ENCODE peak calls at places on chromosomes 13 and 19, in five cellular contexts. R, E, K, D and Z are unnamed samples. For H3K9me3, the result is how much of the 10 kb centered on the place peaks cover.

GRCh38 chr19:3557461-3558248 is at the start of gene MFSD12:
- DNase-seq in R (peak), K (peak), D (peak), E (peak), Z (peak)

GRCh38 chr13:65445340-65445739 is 1784.8 kb downstream of the PCDH9 start:
- DNase-seq in E (no peak), K (no peak), D (no peak), R (no peak), Z (no peak)

GRCh38 chr19:47778954-47779351 is 450 bp downstream of the SELENOW start:
- DNase-seq in E (no peak), D (no peak), K (peak), R (peak), Z (no peak)

GRCh38 chr13:47216176-47216822 is 319.4 kb upstream of the HTR2A start:
- DNase-seq in R (no peak), E (no peak), D (no peak), K (no peak), Z (no peak)

GRCh38 chr13:57843555-57843954 is 212.0 kb downstream of the PCDH17 start:
- DNase-seq in E (no peak), K (no peak), D (no peak), R (no peak), Z (no peak)

GRCh38 chr13:93398167-93398566 is 171.6 kb downstream of the GPC6 start:
- DNase-seq in E (no peak), K (no peak), D (no peak), R (no peak), Z (no peak)

GRCh38 chr13:25648996-25649633 is 277.3 kb downstream of the ATP8A2 start:
- DNase-seq in E (no peak), K (no peak), R (no peak), D (no peak), Z (no peak)

GRCh38 chr13:30711375-30711774 is 24.0 kb upstream of the ALOX5AP start:
- DNase-seq in E (no peak), D (no peak), R (no peak), K (no peak), Z (no peak)

GRCh38 chr19:33388231-33388816 is 14.8 kb downstream of the CEBPG start:
- DNase-seq in E (no peak), D (no peak), K (peak), R (peak), Z (no peak)

GRCh38 chr19:16985403-16985802 is 41.2 kb downstream of the CPAMD8 start:
- DNase-seq in K (no peak), D (no peak), E (no peak), R (no peak), Z (no peak)

GRCh38 chr19:10544242-10544752 is 593 bp downstream of the ATG4D start:
- DNase-seq in E (no peak), R (no peak), K (no peak), D (no peak), Z (peak)

GRCh38 chr13:76350399-76350798 is 535.8 kb downstream of the KCTD12 start:
- DNase-seq in E (peak), K (no peak), D (no peak), R (no peak), Z (no peak)

GRCh38 chr19:50607874-50608785 is 31.6 kb downstream of the SYT3 start:
- DNase-seq in K (peak), E (peak), D (no peak), R (peak), Z (peak)

GRCh38 chr13:25300861-25301346 is 521 bp upstream of the NUP58 start:
- DNase-seq in R (peak), K (peak), D (no peak), E (peak), Z (no peak)

GRCh38 chr19:49119411-49120324 is at the start of gene PPFIA3:
- DNase-seq in K (peak), E (peak), R (peak), D (no peak), Z (peak)

GRCh38 chr19:13864513-13865242 is 12.3 kb upstream of the NANOS3 start:
- DNase-seq in E (no peak), R (peak), K (peak), D (no peak), Z (no peak)

GRCh38 chr19:36331353-36332228 is 47.4 kb downstream of the ZFP14 start:
- DNase-seq in D (peak), E (peak), K (peak), R (peak), Z (peak)

GRCh38 chr13:42615691-42616090 is 41.7 kb downstream of the TNFSF11 start:
- DNase-seq in E (no peak), D (no peak), R (no peak), K (no peak), Z (no peak)

GRCh38 chr19:40165362-40165937 is 25.8 kb upstream of the MAP3K10 start:
- DNase-seq in R (peak), K (peak), E (peak), D (no peak), Z (peak)

GRCh38 chr19:5571777-5572176 is 4.0 kb upstream of the TINCR start:
- DNase-seq in K (no peak), D (no peak), E (no peak), R (no peak), Z (no peak)

GRCh38 chr13:27599845-27600553 is 20.3 kb downstream of the LNX2 start:
- DNase-seq in K (peak), E (no peak), D (no peak), R (no peak), Z (peak)

GRCh38 chr13:97327071-97327470 is 104.9 kb downstream of the MBNL2 start:
- DNase-seq in E (no peak), D (no peak), K (no peak), R (no peak), Z (no peak)

GRCh38 chr19:3548594-3548993 is 8.8 kb downstream of the MFSD12 start:
- DNase-seq in D (no peak), E (peak), K (no peak), R (no peak), Z (no peak)

GRCh38 chr13:90800082-90800746 is 547.3 kb upstream of the MIR17HG start:
- DNase-seq in D (no peak), E (peak), K (peak), R (peak), Z (peak)

GRCh38 chr19:11018179-11018578 is 57.3 kb downstream of the SMARCA4 start:
- DNase-seq in R (no peak), E (no peak), K (no peak), D (no peak), Z (no peak)

GRCh38 chr13:109494955-109495354 is 291.4 kb downstream of the IRS2 start:
- DNase-seq in K (peak), D (no peak), E (no peak), R (no peak), Z (no peak)

GRCh38 chr19:4278460-4278901 is 585 bp upstream of the SHD start:
- DNase-seq in D (no peak), E (no peak), K (peak), R (no peak), Z (peak)

GRCh38 chr19:20247016-20247683 is 80.1 kb downstream of the ZNF486 start:
- DNase-seq in E (no peak), R (no peak), K (peak), D (no peak), Z (no peak)

GRCh38 chr19:16615788-16616187 is 12.2 kb downstream of the MED26 start:
- DNase-seq in R (no peak), K (peak), E (no peak), D (no peak), Z (no peak)

GRCh38 chr13:109858319-109858718 is 71.9 kb upstream of the IRS2 start:
- DNase-seq in R (no peak), D (no peak), K (no peak), E (no peak), Z (no peak)

GRCh38 chr19:10404888-10405808 is 1.8 kb upstream of the CDC37 start:
- DNase-seq in E (no peak), D (no peak), R (no peak), K (peak), Z (no peak)

GRCh38 chr13:32284927-32285632 is 30.1 kb downstream of the ZAR1L start:
- DNase-seq in K (no peak), D (no peak), R (no peak), E (no peak), Z (no peak)

GRCh38 chr19:10112037-10112751 is 701 bp downstream of the P2RY11 start:
- DNase-seq in K (peak), E (peak), D (no peak), R (peak), Z (no peak)

GRCh38 chr19:48644839-48645651 is 942 bp downstream of the CA11 start:
- DNase-seq in R (peak), E (peak), D (no peak), K (peak), Z (peak)

GRCh38 chr13:27979765-27980279 is 8.7 kb downstream of the URAD start:
- DNase-seq in R (no peak), D (no peak), K (no peak), E (no peak), Z (no peak)

GRCh38 chr13:45575146-45575829 is 40.3 kb downstream of the ERICH6B start:
- DNase-seq in D (no peak), R (no peak), E (no peak), K (no peak), Z (no peak)

GRCh38 chr19:10812902-10813404 is 23.1 kb downstream of the TMED1 start:
- DNase-seq in D (peak), E (no peak), K (no peak), R (peak), Z (no peak)

GRCh38 chr19:40305403-40305802 is 20.3 kb upstream of the AKT2 start:
- DNase-seq in R (peak), E (peak), D (no peak), K (peak), Z (peak)

GRCh38 chr19:36028313-36029041 is 4.2 kb downstream of the CLIP3 start:
- DNase-seq in R (no peak), K (peak), E (no peak), D (no peak), Z (no peak)

GRCh38 chr19:46815833-46816627 is 27.6 kb upstream of the SLC1A5 start:
- DNase-seq in E (no peak), D (no peak), K (no peak), R (no peak), Z (no peak)

GRCh38 chr19:15616183-15616582 is 1.2 kb downstream of the CYP4F8 start:
- DNase-seq in R (no peak), E (no peak), K (no peak), D (no peak), Z (no peak)

GRCh38 chr19:15613338-15613737 is 1.7 kb upstream of the CYP4F8 start:
- DNase-seq in R (no peak), K (no peak), E (no peak), D (no peak), Z (no peak)

GRCh38 chr19:15614507-15615379 is at the start of gene CYP4F8:
- DNase-seq in K (no peak), R (no peak), E (no peak), D (no peak), Z (no peak)

GRCh38 chr19:15616627-15617270 is 1.7 kb downstream of the CYP4F8 start:
- DNase-seq in K (no peak), R (no peak), E (no peak), D (no peak), Z (no peak)

DNA sequence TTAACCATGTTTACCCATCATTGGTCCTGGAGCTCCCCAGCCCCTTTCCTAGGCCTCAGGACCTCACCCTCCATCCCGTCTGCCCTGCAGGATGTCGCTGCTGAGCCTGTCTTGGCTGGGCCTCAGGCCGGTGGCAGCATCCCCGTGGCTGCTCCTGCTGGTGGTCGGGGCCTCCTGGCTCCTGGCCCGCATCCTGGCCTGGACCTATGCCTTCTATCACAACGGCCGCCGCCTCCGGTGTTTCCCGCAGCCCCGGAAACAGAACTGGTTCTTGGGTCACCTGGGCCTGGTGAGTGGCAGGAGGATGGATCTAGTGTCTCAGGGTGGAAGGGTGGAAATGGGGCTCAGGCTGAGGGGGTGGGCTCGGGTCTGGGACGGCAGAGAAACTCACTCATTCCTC is 508 bp downstream of the CYP4F8 start:
- DNase-seq in E (no peak), R (no peak), K (no peak), D (no peak), Z (no peak)
- H3K9me3 ChIP-seq in E (under half), R (under half), K (under half), D (under half), Z (under half)

DNA sequence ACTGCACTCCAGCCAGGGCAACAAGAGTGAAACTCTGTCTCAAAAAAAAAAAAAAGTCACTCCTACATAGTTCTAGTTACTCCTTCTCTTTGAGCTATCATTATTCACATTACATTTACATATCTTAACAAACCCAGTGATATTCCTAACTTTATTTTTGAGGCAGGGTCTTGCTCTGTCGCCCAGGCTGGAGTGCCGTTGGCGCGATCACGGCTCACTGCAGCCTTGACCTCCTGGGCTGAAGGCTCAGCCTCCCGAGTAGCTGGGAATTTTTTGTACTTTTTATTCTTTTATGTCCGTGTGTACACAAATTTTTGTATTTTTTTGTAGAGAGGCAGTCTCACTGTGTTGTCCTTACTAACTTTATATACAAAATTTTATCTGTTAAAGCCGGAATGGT is 587 bp upstream of the RPS15 start:
- DNase-seq in E (no peak), R (no peak), K (no peak), D (no peak), Z (no peak)
- H3K4me3 ChIP-seq in E (peak), R (peak), K (no peak), D (peak), Z (no peak)

GRCh38 chr19:15251749-15252397 is 19.6 kb upstream of the EPHX3 start:
- DNase-seq in K (peak), E (peak), R (peak), D (peak), Z (peak)
- TF ChIP-seq CTCF in K (peak), E (peak), R (peak), D (peak), Z (peak)

GRCh38 chr19:30530751-30531150 is 158.6 kb downstream of the ZNF536 start:
- DNase-seq in E (no peak), K (no peak), R (no peak), D (no peak), Z (no peak)
- H3K9me3 ChIP-seq in E (under half), K (under half), R (under half), D (under half), Z (under half)

DNA sequence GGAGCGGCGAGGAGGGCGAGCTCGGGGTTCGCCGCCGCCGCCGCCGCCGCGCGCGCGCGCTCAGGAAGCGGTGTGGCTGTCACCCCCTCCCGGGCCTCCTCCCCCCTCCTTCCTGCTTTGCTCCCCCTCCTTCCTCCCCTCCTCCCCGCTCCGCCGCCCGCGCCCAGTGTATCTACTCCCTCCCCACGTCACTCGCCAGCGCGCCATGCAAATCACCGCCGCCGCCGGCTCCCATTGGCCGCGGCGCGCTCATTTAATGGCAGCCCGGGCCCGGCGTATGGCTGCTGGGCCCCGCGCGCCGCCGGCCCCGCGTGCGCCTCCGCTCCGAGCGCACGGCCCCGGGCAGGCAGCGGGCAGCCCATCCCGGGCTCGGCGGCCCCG is 335 bp upstream of the SOX1 start:
- DNase-seq in E (peak), R (peak), K (peak), D (no peak), Z (no peak)
- H3K4me3 ChIP-seq in E (peak), R (peak), K (no peak), D (peak), Z (no peak)

GRCh38 chr13:113371061-113371460 is 7.1 kb upstream of the GRTP1 start:
- DNase-seq in E (peak), D (no peak), K (no peak), R (no peak), Z (no peak)

GRCh38 chr13:113367771-113368170 is 3.8 kb upstream of the GRTP1 start:
- DNase-seq in D (no peak), E (peak), R (no peak), K (no peak), Z (no peak)

GRCh38 chr13:113367020-113367560 is 3.2 kb upstream of the GRTP1 start:
- DNase-seq in D (no peak), E (peak), K (no peak), R (no peak), Z (no peak)

GRCh38 chr13:113369189-113369588 is 5.3 kb upstream of the GRTP1 start:
- DNase-seq in K (no peak), R (no peak), D (no peak), E (peak), Z (no peak)

DNA sequence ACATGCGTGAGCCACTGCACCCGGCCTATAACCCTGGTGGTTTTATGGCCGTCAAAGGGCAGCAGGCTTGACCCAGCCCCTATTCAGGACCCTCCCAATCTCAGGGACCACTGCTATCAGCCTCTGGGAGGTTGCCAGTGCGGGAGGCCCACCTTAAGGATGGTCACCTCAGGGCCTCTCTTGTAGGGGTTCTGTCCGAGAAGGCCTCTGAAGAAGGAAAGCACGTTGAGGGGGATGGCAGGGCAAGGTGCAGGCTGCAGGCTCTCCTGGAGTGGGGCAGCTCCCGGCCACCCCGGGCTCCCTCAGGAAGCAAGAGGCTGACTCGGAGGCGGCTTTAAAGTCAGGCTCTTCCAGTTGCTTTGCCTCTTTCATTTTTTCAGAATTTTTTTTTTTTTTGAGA is 6.0 kb upstream of the GRTP1 start:
- DNase-seq in D (no peak), E (peak), R (no peak), K (no peak), Z (no peak)
- TF ChIP-seq CTCF in D (no peak), E (no peak), R (no peak), K (no peak), Z (no peak)

DNA sequence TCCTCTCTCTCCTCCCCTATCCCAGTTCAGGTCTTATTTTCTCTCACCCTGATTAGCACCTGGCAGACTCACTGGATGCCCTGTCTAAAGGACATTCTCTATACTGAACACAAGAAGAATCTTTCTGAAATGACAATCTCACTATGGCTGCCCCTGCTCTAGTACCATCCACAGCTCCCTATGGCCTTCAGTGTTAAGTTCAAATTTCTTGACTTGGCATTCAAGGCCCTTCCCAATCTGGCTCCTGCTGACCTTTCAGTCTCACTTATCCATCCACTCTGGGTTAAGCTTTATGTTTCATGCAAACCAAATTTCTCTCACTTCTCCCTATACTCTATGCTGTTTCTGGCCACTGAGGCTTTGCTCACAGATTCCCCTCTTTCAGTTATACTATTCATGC is 34.2 kb downstream of the MBD3L1 start:
- DNase-seq in K (no peak), R (no peak), D (no peak), E (no peak), Z (no peak)
- H3K9me3 ChIP-seq in K (under half), R (under half), D (under half), E (under half), Z (under half)

GRCh38 chr13:36919206-36919832 is 719 bp downstream of the SMAD9 start:
- DNase-seq in K (peak), R (no peak), D (peak), E (peak), Z (peak)
- H3K4me3 ChIP-seq in K (peak), R (peak), D (peak), E (peak), Z (peak)

GRCh38 chr19:19032420-19033175 is 719 bp downstream of the SUGP2 start:
- DNase-seq in K (peak), E (peak), D (peak), R (peak), Z (peak)

GRCh38 chr19:19034204-19034624 is 811 bp downstream of the ARMC6 start:
- DNase-seq in E (peak), K (peak), D (no peak), R (no peak), Z (peak)

GRCh38 chr19:19028526-19028925 is 4.8 kb downstream of the SUGP2 start:
- DNase-seq in D (no peak), E (no peak), K (no peak), R (no peak), Z (no peak)

GRCh38 chr19:19033176-19033425 is 216 bp downstream of the SUGP2 start:
- DNase-seq in D (no peak), R (no peak), K (no peak), E (no peak), Z (no peak)

GRCh38 chr19:19033426-19034203 is at the start of the genes ARMC6 and SUGP2:
- DNase-seq in K (peak), R (peak), D (peak), E (peak), Z (peak)
- TF ChIP-seq CTCF in K (no peak), R (peak), D (no peak), E (peak), Z (no peak)

GRCh38 chr13:18960637-18961227 is 220.9 kb downstream of the TUBA3C start:
- DNase-seq in K (no peak), R (no peak), E (no peak), D (no peak), Z (no peak)

GRCh38 chr13:18961383-18962117 is 220.1 kb downstream of the TUBA3C start:
- DNase-seq in E (no peak), K (no peak), D (no peak), R (no peak), Z (no peak)

GRCh38 chr13:18959996-18960395 is 221.6 kb downstream of the TUBA3C start:
- DNase-seq in R (no peak), D (no peak), K (no peak), E (no peak), Z (no peak)

GRCh38 chr13:18956473-18957078 is 225.0 kb downstream of the TUBA3C start:
- DNase-seq in E (no peak), K (no peak), R (no peak), D (no peak), Z (no peak)

GRCh38 chr13:18959229-18959628 is 222.4 kb downstream of the TUBA3C start:
- DNase-seq in R (no peak), E (no peak), K (no peak), D (no peak), Z (no peak)
- H3K9me3 ChIP-seq in R (under half), E (under half), K (under half), D (under half), Z (under half)